ENCODE peak calls at places on chromosome 3, in six cellular contexts. D, U, V, J, B and I are unnamed samples.

GRCh38 chr3:49018707-49019006 is 277 bp upstream of the DALRD3 start:
- DNase-seq in D (no peak), U (no peak), V (no peak), J (no peak), B (no peak), I (no peak)

GRCh38 chr3:161139686-161140085 is 34.5 kb upstream of the B3GALNT1 start:
- DNase-seq in D (no peak), U (no peak), V (no peak), J (no peak), B (no peak), I (no peak)

GRCh38 chr3:195160908-195161434 is 110.0 kb downstream of the XXYLT1 start:
- DNase-seq in D (no peak), U (no peak), V (no peak), J (no peak), B (no peak), I (no peak)

GRCh38 chr3:72630614-72631344 is 217.5 kb downstream of the SHQ1 start:
- DNase-seq in D (no peak), U (no peak), V (no peak), J (no peak), B (no peak), I (no peak)

GRCh38 chr3:60086811-60087210 is 1037.0 kb upstream of the CFAP20DC start:
- DNase-seq in D (no peak), U (no peak), V (peak; percentile 32), J (no peak), B (no peak), I (peak; percentile 6)

GRCh38 chr3:195268608-195269309 is 2.2 kb downstream of the XXYLT1 start:
- DNase-seq in D (no peak), U (no peak), V (no peak), J (no peak), B (peak; percentile 60), I (peak; percentile 12)

GRCh38 chr3:188812198-188812597 is 359.6 kb upstream of the TPRG1 start:
- DNase-seq in D (no peak), U (no peak), V (no peak), J (no peak), B (no peak), I (no peak)

GRCh38 chr3:190120161-190121060 is at the start of gene P3H2:
- DNase-seq in D (peak; percentile 84), U (peak; percentile 84), V (peak; percentile 64), J (peak; percentile 94), B (peak; percentile 91), I (peak; percentile 67)

GRCh38 chr3:197700095-197700494 is 36.6 kb downstream of the RUBCN start:
- DNase-seq in D (no peak), U (no peak), V (no peak), J (no peak), B (no peak), I (no peak)

GRCh38 chr3:66499881-66500574 is 794 bp downstream of the LRIG1 start:
- DNase-seq in D (peak; percentile 30), U (peak; percentile 36), V (no peak), J (peak; percentile 79), B (no peak), I (peak; percentile 22)

GRCh38 chr3:127762077-127762786 is 60.1 kb downstream of the MGLL start:
- DNase-seq in D (peak; percentile 27), U (no peak), V (no peak), J (peak; percentile 81), B (no peak), I (no peak)
- TF ChIP-seq POLR2A in D (no peak), U (no peak), V (no peak), J (no peak), B (no peak), I (no peak)

DNA sequence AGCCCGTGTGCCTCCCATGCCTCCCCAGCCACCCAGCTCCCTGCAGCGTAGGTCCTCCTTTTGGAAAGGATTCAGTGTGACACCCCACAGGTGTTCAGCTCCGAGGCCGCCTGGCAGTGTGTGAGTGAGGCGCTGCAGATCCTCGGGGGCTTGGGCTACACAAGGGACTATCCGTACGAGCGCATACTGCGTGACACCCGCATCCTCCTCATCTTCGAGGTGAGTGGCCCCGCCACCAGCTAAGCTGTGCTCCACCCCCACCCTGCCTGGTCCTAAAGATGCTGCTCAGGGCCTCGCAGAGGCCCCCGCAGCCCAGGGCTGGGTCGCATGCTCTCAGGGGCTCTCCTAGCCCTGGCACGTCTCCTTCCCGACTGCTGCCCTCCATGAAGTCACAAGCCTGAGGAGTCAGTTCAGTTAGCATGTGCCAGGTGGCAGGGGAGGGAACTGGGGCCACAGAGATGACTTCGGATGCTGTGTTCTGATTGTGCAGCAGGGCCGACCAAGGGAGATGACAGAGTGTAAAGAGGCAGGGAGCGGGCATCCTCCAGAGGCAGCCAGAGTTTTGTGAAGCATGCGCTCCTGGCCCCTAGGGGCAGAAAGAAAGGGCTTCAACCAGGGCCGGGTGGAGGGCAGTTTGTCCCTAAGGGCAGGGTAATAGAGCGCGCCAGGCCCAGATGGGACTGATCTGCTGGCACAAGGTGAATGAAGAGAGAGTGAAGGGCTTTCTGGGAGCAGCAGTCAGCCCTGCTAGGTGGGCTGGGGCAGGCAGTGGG is 26.8 kb downstream of the ACAD9 start:
- DNase-seq in D (no peak), U (no peak), V (no peak), J (no peak), B (peak; percentile 78), I (no peak)
- TF ChIP-seq POLR2A in D (no peak), U (no peak), V (no peak), J (no peak), B (no peak), I (no peak)

DNA sequence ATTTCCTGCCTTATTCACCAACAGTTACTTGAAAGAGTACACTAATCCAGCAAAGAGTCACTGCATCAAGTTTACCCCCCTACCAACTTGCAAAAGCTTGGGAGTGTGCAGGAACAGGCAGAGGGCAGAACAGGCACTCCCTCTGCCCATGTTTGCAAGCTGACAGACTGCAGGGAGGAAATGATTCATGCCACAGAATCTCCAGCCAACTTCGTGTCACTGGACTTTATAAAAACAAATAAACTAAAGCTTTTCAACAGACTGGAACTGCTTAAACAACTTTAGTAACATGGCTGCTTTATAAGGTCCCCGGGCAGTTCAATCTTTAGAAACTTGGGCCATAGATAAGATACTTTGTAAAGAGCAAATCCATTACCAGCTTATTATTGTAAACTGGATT is 129.5 kb downstream of the THRB start:
- DNase-seq in D (no peak), U (peak; percentile 89), V (peak; percentile 31), J (no peak), B (no peak), I (no peak)
- TF ChIP-seq POLR2A in D (no peak), U (no peak), V (no peak), J (no peak), B (no peak), I (no peak)

DNA sequence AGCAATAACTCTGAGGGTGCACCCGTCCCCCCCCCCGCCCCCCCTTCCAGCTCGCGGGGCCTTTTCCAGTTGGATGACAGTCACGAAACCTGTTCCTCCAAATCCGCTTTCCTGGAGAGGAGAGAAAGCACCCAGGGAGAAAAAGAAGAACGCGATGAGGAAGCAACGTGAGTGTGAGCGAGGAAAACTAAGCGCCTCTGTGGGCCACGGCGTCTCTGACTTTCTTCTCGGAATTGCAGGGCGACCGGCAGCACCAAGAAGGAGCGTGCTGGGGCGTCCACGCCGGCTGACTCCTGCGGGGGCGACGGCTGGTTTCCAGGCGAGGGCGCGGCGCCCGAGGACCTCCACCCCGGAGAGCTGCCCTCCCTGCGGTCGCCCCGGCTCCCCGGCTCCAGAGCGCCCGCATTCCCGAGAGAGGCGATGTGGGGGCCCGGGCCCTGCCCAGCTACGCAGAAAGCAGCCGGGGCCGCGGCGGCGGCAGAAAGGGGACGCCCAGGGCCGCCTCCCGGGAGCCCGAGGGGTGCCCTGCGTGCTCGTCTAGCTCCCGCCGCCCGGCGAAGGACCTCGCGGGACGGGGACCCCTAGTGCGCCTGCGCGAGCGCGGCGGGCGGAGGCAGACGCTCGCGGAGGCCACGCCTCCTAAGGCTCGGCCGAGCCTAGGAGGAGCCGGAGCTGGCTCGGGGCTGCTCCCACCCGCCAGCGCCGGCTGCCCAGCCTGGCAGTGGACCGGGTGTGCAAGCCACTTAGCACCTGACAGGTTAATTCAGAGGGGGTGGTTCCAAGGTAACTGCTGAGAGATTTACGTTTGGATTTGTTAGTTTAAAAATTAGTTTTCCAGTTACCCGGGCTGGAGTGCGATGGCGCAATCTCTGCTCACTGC is 15.3 kb upstream of the ADIPOQ start:
- DNase-seq in D (peak; percentile 73), U (peak; percentile 82), V (peak; percentile 49), J (peak; percentile 84), B (peak; percentile 92), I (peak; percentile 95)
- TF ChIP-seq POLR2A in D (no peak), U (no peak), V (peak; percentile 89), J (no peak), B (no peak), I (peak; percentile 75)

GRCh38 chr3:150371741-150372254 is 36.3 kb upstream of the TSC22D2 start:
- DNase-seq in D (no peak), U (peak; percentile 89), V (peak; percentile 87), J (peak; percentile 77), B (no peak), I (no peak)
- TF ChIP-seq POLR2A in D (no peak), U (peak; percentile 52), V (peak; percentile 18), J (no peak), B (no peak), I (no peak)

DNA sequence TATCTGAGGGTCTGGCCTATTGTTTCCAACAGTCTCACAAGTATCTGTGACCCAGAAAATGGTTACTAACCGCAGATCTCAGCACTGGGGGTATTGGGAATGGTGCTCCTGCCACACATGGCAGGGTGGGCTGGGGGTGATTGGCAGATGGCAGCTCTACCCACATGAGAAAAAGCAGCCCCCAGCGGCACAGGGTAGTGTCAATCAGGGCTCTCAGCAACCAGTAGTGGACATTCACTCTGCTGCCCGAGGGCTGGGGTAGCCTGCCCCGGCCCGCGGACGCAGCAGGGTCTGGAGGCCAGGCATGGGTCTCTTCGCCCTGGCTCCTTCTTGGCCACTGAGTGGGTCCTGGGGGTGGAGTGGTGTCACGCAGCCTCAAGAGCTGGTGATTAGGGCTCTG is 8.6 kb downstream of the DNAH1 start:
- DNase-seq in D (no peak), U (no peak), V (no peak), J (no peak), B (no peak), I (no peak)
- TF ChIP-seq POLR2A in D (no peak), U (no peak), V (no peak), J (no peak), B (no peak), I (no peak)